ENCODE peak calls at places on chromosomes 1 and 21, in seven cellular contexts. H is pancreas, X is mesenchymal stem cell, L is uterus, V is psoas muscle, Y is IMR-90, T is cardiac muscle cell. M is an unnamed sample.

GRCh38 chr1:147907786-147908509 is 5.4 kb downstream of the GJA8 start:
- DNase-seq in H (peak; percentile 37), X (no peak), L (no peak), V (no peak), Y (no peak), T (no peak), M (no peak)

GRCh38 chr1:59543211-59543668 is 246.3 kb downstream of the FGGY start:
- DNase-seq in H (no peak), X (no peak), L (no peak), V (no peak), Y (no peak), T (no peak), M (no peak)

GRCh38 chr1:68975534-68975933 is 478.7 kb upstream of the DEPDC1 start:
- DNase-seq in H (no peak), X (peak; percentile 37), L (no peak), V (no peak), Y (no peak), T (no peak), M (no peak)

GRCh38 chr1:11831945-11832725 is 15.4 kb downstream of the NPPA start:
- DNase-seq in H (no peak), X (no peak), L (no peak), V (no peak), Y (no peak), T (no peak), M (no peak)

GRCh38 chr1:47507921-47508894 is 70.4 kb downstream of the FOXD2 start:
- DNase-seq in H (peak; percentile 75), X (no peak), L (peak; percentile 24), V (peak; percentile 62), Y (no peak), T (peak; percentile 62), M (no peak)

GRCh38 chr1:213194383-213194782 is 143.3 kb downstream of the RPS6KC1 start:
- DNase-seq in H (no peak), X (no peak), L (no peak), V (no peak), Y (no peak), T (no peak), M (no peak)

GRCh38 chr1:227518876-227519275 is 44.5 kb upstream of the ZNF678 start:
- DNase-seq in H (no peak), X (no peak), L (no peak), V (no peak), Y (no peak), T (no peak), M (no peak)

GRCh38 chr1:178644308-178645120 is 80.5 kb upstream of the RALGPS2 start:
- DNase-seq in H (peak; percentile 71), X (no peak), L (no peak), V (no peak), Y (peak; percentile 59), T (peak; percentile 67), M (no peak)

GRCh38 chr1:205714190-205714905 is 34.0 kb upstream of the SLC45A3 start:
- DNase-seq in H (no peak), X (peak; percentile 39), L (no peak), V (no peak), Y (peak; percentile 33), T (no peak), M (no peak)

GRCh38 chr1:227888404-227889046 is 59.2 kb downstream of the WNT9A start:
- DNase-seq in H (peak; percentile 57), X (no peak), L (peak; percentile 13), V (peak; percentile 40), Y (no peak), T (no peak), M (no peak)

GRCh38 chr1:53298163-53298685 is 29.6 kb downstream of the LRP8 start:
- DNase-seq in H (no peak), X (no peak), L (no peak), V (no peak), Y (no peak), T (no peak), M (no peak)

GRCh38 chr1:243294723-243295121 is 38.9 kb downstream of the SDCCAG8 start:
- DNase-seq in H (no peak), X (peak; percentile 55), L (no peak), V (no peak), Y (peak; percentile 68), T (no peak), M (no peak)

GRCh38 chr1:48671578-48671977 is 105.1 kb downstream of the BEND5 start:
- DNase-seq in H (no peak), X (no peak), L (no peak), V (no peak), Y (no peak), T (no peak), M (no peak)

GRCh38 chr1:109218516-109218915 is 4.8 kb downstream of the SARS1 start:
- DNase-seq in H (no peak), X (no peak), L (no peak), V (no peak), Y (no peak), T (no peak), M (no peak)

GRCh38 chr1:204162498-204163074 is 3.6 kb downstream of the REN start:
- DNase-seq in H (peak; percentile 94), X (peak; percentile 66), L (peak; percentile 84), V (peak; percentile 89), Y (peak; percentile 56), T (peak; percentile 79), M (no peak)

GRCh38 chr1:154874465-154874864 is 4.4 kb upstream of the KCNN3 start:
- DNase-seq in H (no peak), X (no peak), L (no peak), V (no peak), Y (no peak), T (no peak), M (no peak)

GRCh38 chr1:62068978-62069377 is 125.7 kb upstream of the L1TD1 start:
- DNase-seq in H (no peak), X (no peak), L (peak; percentile 23), V (no peak), Y (peak; percentile 17), T (peak; percentile 27), M (no peak)

GRCh38 chr1:153001382-153001781 is at the start of gene SPRR3:
- DNase-seq in H (no peak), X (no peak), L (no peak), V (no peak), Y (no peak), T (no peak), M (no peak)

GRCh38 chr1:89005286-89006151 is 13.1 kb upstream of the KYAT3 start:
- DNase-seq in H (no peak), X (no peak), L (no peak), V (no peak), Y (no peak), T (no peak), M (no peak)

GRCh38 chr21:41506526-41507520 is 1.1 kb downstream of the TMPRSS2 start:
- DNase-seq in H (peak; percentile 89), X (peak; percentile 3), L (no peak), V (no peak), Y (no peak), T (peak; percentile 27), M (no peak)
- H3K27ac ChIP-seq in H (peak overlapping the region; percentile 94), X (no peak overlapping the region), L (no peak overlapping the region), V (no peak overlapping the region), Y (no peak overlapping the region), T (no peak overlapping the region), M (no peak overlapping the region)

DNA sequence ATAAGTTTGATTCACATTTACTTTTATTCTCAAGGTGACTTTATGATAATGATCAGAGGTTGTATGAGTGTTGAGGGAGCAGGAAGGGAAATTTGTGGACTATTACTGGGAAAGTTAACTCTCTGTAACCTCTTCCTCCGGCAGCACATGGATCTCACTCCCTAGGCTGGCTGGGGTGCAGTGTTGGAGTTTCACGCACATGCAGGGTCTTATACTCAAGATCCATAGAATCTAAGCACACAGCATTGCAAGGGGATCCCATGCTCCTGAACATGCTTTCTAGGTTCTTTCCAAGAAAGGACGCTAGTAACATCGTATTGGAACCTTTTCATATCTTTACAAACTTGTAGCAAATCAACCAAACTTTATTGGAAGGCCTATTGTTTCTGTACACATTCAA is 757.6 kb upstream of the TPTE start:
- DNase-seq in H (no peak), X (no peak), L (no peak), V (no peak), Y (no peak), T (no peak), M (no peak)
- H3K9me3 ChIP-seq in H (no peaks in the 10 kb centered on the region), X (peaks cover 22% of the 10 kb centered on the region), L (no peaks in the 10 kb centered on the region), V (peaks cover 3% of the 10 kb centered on the region), Y (peaks cover 37% of the 10 kb centered on the region), T (peaks cover 26% of the 10 kb centered on the region), M (no peaks in the 10 kb centered on the region)

DNA sequence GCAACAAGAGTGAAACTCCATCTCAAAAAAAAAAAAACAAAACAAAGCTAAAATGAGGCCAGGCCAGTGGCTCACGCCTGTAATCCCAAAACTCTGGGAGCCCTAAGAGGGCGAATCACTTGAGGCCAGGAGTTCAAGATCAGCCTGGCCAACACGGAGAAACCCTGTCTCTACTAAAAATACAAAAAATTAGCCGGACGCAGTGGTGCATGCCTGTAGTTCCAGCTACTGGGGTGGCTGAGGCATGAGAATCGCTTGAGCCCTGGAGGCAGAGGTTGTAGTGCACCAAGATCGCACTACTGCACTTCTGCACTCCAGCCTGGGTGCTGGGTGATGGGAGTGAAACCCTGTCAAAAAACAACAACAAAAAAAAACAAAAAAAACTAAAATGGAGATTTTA is 191.2 kb upstream of the SGIP1 start:
- DNase-seq in H (no peak), X (no peak), L (no peak), V (no peak), Y (no peak), T (no peak), M (no peak)
- H3K4me3 ChIP-seq in H (no peak overlapping the region), X (no peak overlapping the region), L (no peak overlapping the region), V (peak overlapping the region; percentile 42), Y (no peak overlapping the region), T (no peak overlapping the region), M (no peak overlapping the region)

GRCh38 chr1:27018316-27018715 is 5.7 kb upstream of the TENT5B start:
- DNase-seq in H (no peak), X (no peak), L (no peak), V (no peak), Y (no peak), T (no peak), M (no peak)

GRCh38 chr1:27021347-27022031 is 8.8 kb upstream of the TENT5B start:
- DNase-seq in H (no peak), X (peak; percentile 53), L (no peak), V (peak; percentile 5), Y (peak; percentile 41), T (no peak), M (no peak)

GRCh38 chr1:27015260-27015659 is 2.6 kb upstream of the TENT5B start:
- DNase-seq in H (no peak), X (no peak), L (no peak), V (no peak), Y (no peak), T (no peak), M (no peak)

GRCh38 chr1:27016376-27016775 is 3.7 kb upstream of the TENT5B start:
- DNase-seq in H (no peak), X (no peak), L (no peak), V (no peak), Y (no peak), T (no peak), M (no peak)

GRCh38 chr1:27017206-27017605 is 4.6 kb upstream of the TENT5B start:
- DNase-seq in H (no peak), X (no peak), L (no peak), V (no peak), Y (no peak), T (no peak), M (no peak)
- H3K27ac ChIP-seq in H (no peak overlapping the region), X (no peak overlapping the region), L (no peak overlapping the region), V (no peak overlapping the region), Y (no peak overlapping the region), T (no peak overlapping the region), M (no peak overlapping the region)

GRCh38 chr1:25760871-25761270 is 39.1 kb upstream of the SELENON start:
- DNase-seq in H (no peak), X (no peak), L (no peak), V (no peak), Y (no peak), T (peak; percentile 63), M (no peak)
- H3K9me3 ChIP-seq in H (no peaks in the 10 kb centered on the region), X (no peaks in the 10 kb centered on the region), L (no peaks in the 10 kb centered on the region), V (no peaks in the 10 kb centered on the region), Y (no peaks in the 10 kb centered on the region), T (no peaks in the 10 kb centered on the region), M (no peaks in the 10 kb centered on the region)

GRCh38 chr1:3073520-3074296 is 4.7 kb downstream of the PRDM16 start:
- DNase-seq in H (peak; percentile 69), X (no peak), L (no peak), V (no peak), Y (no peak), T (peak; percentile 49), M (no peak)
- H3K4me3 ChIP-seq in H (peak overlapping the region; percentile 85), X (peak overlapping the region; percentile 37), L (no peak overlapping the region), V (no peak overlapping the region), Y (no peak overlapping the region), T (peak overlapping the region; percentile 82), M (no peak overlapping the region)

M was measured in SK-N-MC.